ENCODE peak calls at places on chromosome 10, in eight cellular contexts. One of them, this sample, is unnamed.

GRCh38 chr10:90418869-90419652 is 438.8 kb downstream of the HTR7 start:
- DNase-seq in gastrocnemius medialis: no peak
- DNase-seq in CD8-positive, alpha-beta T cell: no peak
- DNase-seq in BE2C: no peak
- DNase-seq in fibroblast of pulmonary artery: peak
- DNase-seq in cardiac fibroblast: peak
- DNase-seq in brain microvascular endothelial cell: peak
- DNase-seq in colonic mucosa: no peak
- DNase-seq in this sample: no peak

GRCh38 chr10:51366044-51366443 is 291.8 kb downstream of the PRKG1 start:
- DNase-seq in colonic mucosa: no peak
- DNase-seq in cardiac fibroblast: no peak
- DNase-seq in BE2C: no peak
- DNase-seq in CD8-positive, alpha-beta T cell: no peak
- DNase-seq in fibroblast of pulmonary artery: no peak
- DNase-seq in gastrocnemius medialis: no peak
- DNase-seq in brain microvascular endothelial cell: no peak
- DNase-seq in this sample: no peak

GRCh38 chr10:48691812-48692528 is 7.3 kb downstream of the WDFY4 start:
- DNase-seq in BE2C: no peak
- DNase-seq in CD8-positive, alpha-beta T cell: no peak
- DNase-seq in cardiac fibroblast: no peak
- DNase-seq in gastrocnemius medialis: no peak
- DNase-seq in fibroblast of pulmonary artery: no peak
- DNase-seq in colonic mucosa: no peak
- DNase-seq in brain microvascular endothelial cell: no peak
- DNase-seq in this sample: no peak

GRCh38 chr10:5078781-5079180 is 15.4 kb upstream of the AKR1C3 start:
- DNase-seq in fibroblast of pulmonary artery: no peak
- DNase-seq in CD8-positive, alpha-beta T cell: no peak
- DNase-seq in BE2C: no peak
- DNase-seq in gastrocnemius medialis: peak
- DNase-seq in cardiac fibroblast: no peak
- DNase-seq in colonic mucosa: no peak
- DNase-seq in brain microvascular endothelial cell: no peak
- DNase-seq in this sample: no peak

GRCh38 chr10:118958984-118959916 is 70.3 kb upstream of the NANOS1 start:
- DNase-seq in gastrocnemius medialis: peak
- DNase-seq in colonic mucosa: no peak
- DNase-seq in fibroblast of pulmonary artery: peak
- DNase-seq in brain microvascular endothelial cell: no peak
- DNase-seq in BE2C: no peak
- DNase-seq in cardiac fibroblast: peak
- DNase-seq in CD8-positive, alpha-beta T cell: no peak
- DNase-seq in this sample: no peak

GRCh38 chr10:49663596-49663995 is 15.9 kb upstream of the C10orf53 start:
- DNase-seq in CD8-positive, alpha-beta T cell: no peak
- DNase-seq in brain microvascular endothelial cell: no peak
- DNase-seq in gastrocnemius medialis: no peak
- DNase-seq in cardiac fibroblast: no peak
- DNase-seq in BE2C: peak
- DNase-seq in colonic mucosa: no peak
- DNase-seq in fibroblast of pulmonary artery: no peak
- DNase-seq in this sample: no peak

GRCh38 chr10:91190388-91190870 is 30.0 kb upstream of the PCGF5 start:
- DNase-seq in BE2C: no peak
- DNase-seq in cardiac fibroblast: peak
- DNase-seq in fibroblast of pulmonary artery: peak
- DNase-seq in gastrocnemius medialis: no peak
- DNase-seq in colonic mucosa: no peak
- DNase-seq in brain microvascular endothelial cell: peak
- DNase-seq in CD8-positive, alpha-beta T cell: no peak
- DNase-seq in this sample: no peak

GRCh38 chr10:23457632-23458417 is 18.9 kb downstream of the OTUD1 start:
- DNase-seq in cardiac fibroblast: no peak
- DNase-seq in gastrocnemius medialis: no peak
- DNase-seq in BE2C: no peak
- DNase-seq in fibroblast of pulmonary artery: no peak
- DNase-seq in CD8-positive, alpha-beta T cell: no peak
- DNase-seq in colonic mucosa: no peak
- DNase-seq in brain microvascular endothelial cell: no peak
- DNase-seq in this sample: no peak

GRCh38 chr10:46525177-46525823 is 31.2 kb downstream of the GPRIN2 start:
- DNase-seq in CD8-positive, alpha-beta T cell: no peak
- DNase-seq in colonic mucosa: no peak
- DNase-seq in brain microvascular endothelial cell: peak
- DNase-seq in BE2C: no peak
- DNase-seq in gastrocnemius medialis: peak
- DNase-seq in cardiac fibroblast: peak
- DNase-seq in fibroblast of pulmonary artery: peak
- DNase-seq in this sample: no peak

GRCh38 chr10:71225291-71226058 is 13.1 kb downstream of the UNC5B start:
- DNase-seq in gastrocnemius medialis: no peak
- DNase-seq in colonic mucosa: no peak
- DNase-seq in CD8-positive, alpha-beta T cell: no peak
- DNase-seq in fibroblast of pulmonary artery: no peak
- DNase-seq in cardiac fibroblast: no peak
- DNase-seq in BE2C: no peak
- DNase-seq in brain microvascular endothelial cell: no peak
- DNase-seq in this sample: no peak

GRCh38 chr10:45433716-45434469 is 59.9 kb downstream of the ALOX5 start:
- DNase-seq in CD8-positive, alpha-beta T cell: no peak
- DNase-seq in BE2C: no peak
- DNase-seq in colonic mucosa: no peak
- DNase-seq in gastrocnemius medialis: no peak
- DNase-seq in brain microvascular endothelial cell: no peak
- DNase-seq in cardiac fibroblast: no peak
- DNase-seq in fibroblast of pulmonary artery: no peak
- DNase-seq in this sample: peak

GRCh38 chr10:49569031-49569765 is 30.3 kb upstream of the ERCC6 start:
- DNase-seq in brain microvascular endothelial cell: peak
- DNase-seq in fibroblast of pulmonary artery: peak
- DNase-seq in colonic mucosa: no peak
- DNase-seq in gastrocnemius medialis: no peak
- DNase-seq in CD8-positive, alpha-beta T cell: no peak
- DNase-seq in BE2C: no peak
- DNase-seq in cardiac fibroblast: peak
- DNase-seq in this sample: no peak

GRCh38 chr10:101617824-101618568 is 29.9 kb downstream of the DPCD start:
- DNase-seq in BE2C: no peak
- DNase-seq in fibroblast of pulmonary artery: no peak
- DNase-seq in CD8-positive, alpha-beta T cell: no peak
- DNase-seq in cardiac fibroblast: no peak
- DNase-seq in colonic mucosa: no peak
- DNase-seq in gastrocnemius medialis: no peak
- DNase-seq in brain microvascular endothelial cell: no peak
- DNase-seq in this sample: peak

GRCh38 chr10:98272245-98272644 is 4.3 kb upstream of the LOXL4 start:
- DNase-seq in CD8-positive, alpha-beta T cell: no peak
- DNase-seq in fibroblast of pulmonary artery: no peak
- DNase-seq in cardiac fibroblast: no peak
- DNase-seq in brain microvascular endothelial cell: no peak
- DNase-seq in colonic mucosa: no peak
- DNase-seq in gastrocnemius medialis: no peak
- DNase-seq in BE2C: no peak
- DNase-seq in this sample: no peak

GRCh38 chr10:78727728-78728127 is 341.0 kb upstream of the ZMIZ1 start:
- DNase-seq in brain microvascular endothelial cell: no peak
- DNase-seq in cardiac fibroblast: no peak
- DNase-seq in gastrocnemius medialis: peak
- DNase-seq in colonic mucosa: no peak
- DNase-seq in BE2C: peak
- DNase-seq in CD8-positive, alpha-beta T cell: no peak
- DNase-seq in fibroblast of pulmonary artery: no peak
- DNase-seq in this sample: no peak

GRCh38 chr10:79148452-79149344 is 79.9 kb downstream of the ZMIZ1 start:
- DNase-seq in cardiac fibroblast: peak
- DNase-seq in fibroblast of pulmonary artery: no peak
- DNase-seq in BE2C: peak
- DNase-seq in colonic mucosa: peak
- DNase-seq in brain microvascular endothelial cell: no peak
- DNase-seq in gastrocnemius medialis: peak
- DNase-seq in CD8-positive, alpha-beta T cell: no peak
- DNase-seq in this sample: no peak

GRCh38 chr10:114168450-114169009 is 5.5 kb downstream of the CCDC186 start:
- DNase-seq in brain microvascular endothelial cell: no peak
- DNase-seq in colonic mucosa: no peak
- DNase-seq in cardiac fibroblast: no peak
- DNase-seq in fibroblast of pulmonary artery: no peak
- DNase-seq in BE2C: no peak
- DNase-seq in CD8-positive, alpha-beta T cell: no peak
- DNase-seq in gastrocnemius medialis: no peak
- DNase-seq in this sample: no peak
- TF ChIP-seq CTCF in brain microvascular endothelial cell: no peak
- TF ChIP-seq CTCF in colonic mucosa: no peak
- TF ChIP-seq CTCF in cardiac fibroblast: no peak
- TF ChIP-seq CTCF in fibroblast of pulmonary artery: no peak
- TF ChIP-seq CTCF in BE2C: no peak
- TF ChIP-seq CTCF in CD8-positive, alpha-beta T cell: no peak
- TF ChIP-seq CTCF in gastrocnemius medialis: no peak
- TF ChIP-seq CTCF in this sample: no peak

GRCh38 chr10:43265799-43266721 is 805 bp downstream of the RASGEF1A start:
- DNase-seq in fibroblast of pulmonary artery: no peak
- DNase-seq in CD8-positive, alpha-beta T cell: peak
- DNase-seq in gastrocnemius medialis: no peak
- DNase-seq in brain microvascular endothelial cell: no peak
- DNase-seq in colonic mucosa: peak
- DNase-seq in BE2C: no peak
- DNase-seq in cardiac fibroblast: no peak
- DNase-seq in this sample: no peak
- TF ChIP-seq CTCF in fibroblast of pulmonary artery: peak
- TF ChIP-seq CTCF in CD8-positive, alpha-beta T cell: no peak
- TF ChIP-seq CTCF in gastrocnemius medialis: peak
- TF ChIP-seq CTCF in brain microvascular endothelial cell: peak
- TF ChIP-seq CTCF in colonic mucosa: no peak
- TF ChIP-seq CTCF in BE2C: no peak
- TF ChIP-seq CTCF in cardiac fibroblast: peak
- TF ChIP-seq CTCF in this sample: no peak

DNA sequence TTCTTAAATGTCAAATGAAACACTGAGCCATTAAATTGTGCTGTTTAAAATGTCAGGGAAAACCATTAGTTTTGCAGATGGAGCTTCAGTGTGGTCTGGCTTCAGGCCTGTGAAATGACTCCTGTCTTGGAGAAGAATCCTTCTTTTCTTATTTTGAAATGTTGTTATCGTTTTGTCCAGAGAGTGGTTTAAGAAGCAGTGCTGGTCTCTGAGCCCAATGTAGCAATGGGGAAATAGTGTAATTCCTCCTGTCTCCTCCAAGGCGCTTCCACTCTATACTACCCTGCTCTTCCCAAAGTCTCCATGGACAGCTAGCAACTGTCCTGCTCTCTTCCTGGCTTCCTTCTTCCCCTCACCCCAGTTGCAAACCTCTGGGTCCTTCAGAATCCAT is 177.6 kb downstream of the REEP3 start:
- DNase-seq in BE2C: no peak
- DNase-seq in CD8-positive, alpha-beta T cell: no peak
- DNase-seq in fibroblast of pulmonary artery: peak
- DNase-seq in colonic mucosa: no peak
- DNase-seq in gastrocnemius medialis: no peak
- DNase-seq in brain microvascular endothelial cell: no peak
- DNase-seq in cardiac fibroblast: no peak
- DNase-seq in this sample: no peak
- TF ChIP-seq CTCF in BE2C: no peak
- TF ChIP-seq CTCF in CD8-positive, alpha-beta T cell: no peak
- TF ChIP-seq CTCF in fibroblast of pulmonary artery: peak
- TF ChIP-seq CTCF in colonic mucosa: no peak
- TF ChIP-seq CTCF in gastrocnemius medialis: no peak
- TF ChIP-seq CTCF in brain microvascular endothelial cell: peak
- TF ChIP-seq CTCF in cardiac fibroblast: no peak
- TF ChIP-seq CTCF in this sample: no peak

DNA sequence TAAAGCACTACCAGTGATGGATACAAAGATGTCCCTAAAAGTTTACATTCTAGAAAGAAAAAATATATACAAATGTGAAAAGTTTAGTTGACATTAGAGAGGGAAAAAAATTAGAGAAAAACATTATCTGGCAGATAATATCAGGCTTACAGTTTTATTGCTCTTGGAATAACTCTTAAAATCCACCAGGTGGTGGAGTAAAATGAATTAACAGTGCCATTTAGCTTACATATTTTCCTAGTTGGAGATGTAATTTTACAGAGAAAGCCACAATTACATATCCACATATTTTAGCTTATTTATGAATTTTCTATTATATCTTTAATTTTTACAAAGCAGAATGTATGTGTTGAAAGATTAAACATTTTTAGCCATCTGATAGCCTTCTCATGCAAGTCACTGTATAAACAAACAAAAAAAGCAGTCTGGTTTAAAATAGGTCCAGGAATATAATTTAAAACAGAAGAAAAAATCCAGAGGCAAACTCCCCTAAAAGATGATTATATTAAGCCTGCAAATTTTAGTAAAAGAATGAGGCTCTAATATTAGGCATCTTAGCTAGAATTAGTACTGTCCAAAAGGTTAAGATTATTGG is 6.5 kb downstream of the CABCOCO1 start:
- DNase-seq in BE2C: no peak
- DNase-seq in gastrocnemius medialis: no peak
- DNase-seq in colonic mucosa: no peak
- DNase-seq in cardiac fibroblast: no peak
- DNase-seq in brain microvascular endothelial cell: no peak
- DNase-seq in fibroblast of pulmonary artery: no peak
- DNase-seq in CD8-positive, alpha-beta T cell: no peak
- DNase-seq in this sample: no peak
- TF ChIP-seq CTCF in BE2C: no peak
- TF ChIP-seq CTCF in gastrocnemius medialis: no peak
- TF ChIP-seq CTCF in colonic mucosa: no peak
- TF ChIP-seq CTCF in cardiac fibroblast: no peak
- TF ChIP-seq CTCF in brain microvascular endothelial cell: no peak
- TF ChIP-seq CTCF in fibroblast of pulmonary artery: peak
- TF ChIP-seq CTCF in CD8-positive, alpha-beta T cell: no peak
- TF ChIP-seq CTCF in this sample: no peak